ENCODE peak calls at places on chromosomes 12 and 14, in six cellular contexts. D, O, H, E, G and F are unnamed samples.

GRCh38 chr14:52279405-52279804 is 11.9 kb downstream of the PTGDR start:
- DNase-seq in E (peak; percentile 18), H (no peak), G (no peak), D (peak; percentile 63), O (no peak), F (peak; percentile 77)

GRCh38 chr14:59829941-59830734 is 40.4 kb downstream of the RTN1 start:
- DNase-seq in O (peak; percentile 48), D (no peak), H (no peak), E (peak; percentile 4), G (no peak), F (peak; percentile 44)

GRCh38 chr14:71166434-71166833 is 259.2 kb downstream of the PCNX1 start:
- DNase-seq in O (peak; percentile 86), D (peak; percentile 70), H (peak; percentile 98), E (no peak), G (peak; percentile 65), F (peak; percentile 79)

GRCh38 chr14:69324341-69324931 is 64.5 kb downstream of the GALNT16 start:
- DNase-seq in O (no peak), H (peak; percentile 56), E (no peak), G (no peak), D (no peak), F (no peak)

GRCh38 chr14:36701144-36701543 is 39.5 kb downstream of the PAX9 start:
- DNase-seq in G (no peak), H (no peak), O (no peak), E (no peak), D (no peak), F (no peak)

GRCh38 chr12:17278946-17279345 is 673.0 kb upstream of the LMO3 start:
- DNase-seq in H (no peak), G (no peak), D (no peak), E (no peak), O (peak; percentile 26), F (peak; percentile 39)

GRCh38 chr12:19288161-19288560 is 151.1 kb upstream of the AEBP2 start:
- DNase-seq in D (no peak), G (no peak), E (no peak), O (peak; percentile 38), H (no peak), F (no peak)

GRCh38 chr12:67388331-67389163 is 119.4 kb downstream of the CAND1 start:
- DNase-seq in O (peak; percentile 69), D (no peak), H (no peak), E (no peak), G (peak; percentile 17), F (peak; percentile 24)

GRCh38 chr12:92759634-92760268 is 57.0 kb downstream of the PLEKHG7 start:
- DNase-seq in D (peak; percentile 93), G (peak; percentile 45), O (no peak), H (peak; percentile 62), E (peak; percentile 29), F (peak; percentile 85)

GRCh38 chr14:69280746-69281291 is 20.9 kb downstream of the GALNT16 start:
- DNase-seq in O (no peak), H (no peak), D (no peak), E (no peak), G (no peak), F (no peak)

GRCh38 chr12:122459211-122459610 is 36.7 kb upstream of the CLIP1 start:
- DNase-seq in D (no peak), G (no peak), O (no peak), E (no peak), H (no peak), F (no peak)

GRCh38 chr12:111597731-111598636 is 1.1 kb downstream of the ATXN2 start:
- DNase-seq in H (peak; percentile 94), O (peak; percentile 70), E (peak; percentile 36), D (peak; percentile 28), G (peak; percentile 63), F (peak; percentile 30)

GRCh38 chr12:109759076-109759420 is 45.4 kb downstream of the FAM222A start:
- DNase-seq in O (no peak), D (no peak), G (no peak), H (no peak), E (no peak), F (no peak)

GRCh38 chr12:68094645-68095395 is 64.7 kb downstream of the IFNG start:
- DNase-seq in O (no peak), H (no peak), D (no peak), E (no peak), G (no peak), F (no peak)

GRCh38 chr12:19186722-19187661 is 57.5 kb downstream of the PLEKHA5 start:
- DNase-seq in E (no peak), D (peak; percentile 79), G (peak; percentile 69), O (peak; percentile 77), H (no peak), F (peak; percentile 68)

GRCh38 chr12:24630446-24630845 is 318.5 kb downstream of the BCAT1 start:
- DNase-seq in G (no peak), D (no peak), H (no peak), E (no peak), O (peak; percentile 22), F (no peak)

GRCh38 chr12:109538191-109538863 is 35.0 kb downstream of the MMAB start:
- DNase-seq in O (no peak), D (no peak), H (no peak), G (peak; percentile 38), E (no peak), F (no peak)

GRCh38 chr14:26887842-26888241 is 290.0 kb upstream of the NOVA1 start:
- DNase-seq in H (no peak), O (no peak), D (no peak), E (no peak), G (no peak), F (no peak)

GRCh38 chr14:30657606-30658163 is 35.6 kb downstream of the SCFD1 start:
- DNase-seq in E (no peak), O (peak; percentile 39), G (no peak), H (no peak), D (peak; percentile 29), F (peak; percentile 35)

GRCh38 chr14:47993883-47994282 is 318.5 kb upstream of the MDGA2 start:
- DNase-seq in E (no peak), H (no peak), G (no peak), D (no peak), O (no peak), F (no peak)

GRCh38 chr14:99093532-99094517 is 178.2 kb downstream of the BCL11B start:
- DNase-seq in E (no peak), D (no peak), G (no peak), O (peak; percentile 27), H (no peak), F (no peak)
- H2AFZ ChIP-seq in E (no peak overlapping the region), D (no peak overlapping the region), G (no peak overlapping the region), O (peak overlapping the region; percentile 95), H (no peak overlapping the region), F (no peak overlapping the region)

GRCh38 chr14:56813143-56813551 is 2.9 kb upstream of the OTX2 start:
- DNase-seq in O (peak; percentile 52), H (no peak), D (no peak), E (no peak), G (no peak), F (no peak)

GRCh38 chr14:56815301-56815700 is 5.0 kb upstream of the OTX2 start:
- DNase-seq in G (no peak), O (no peak), D (no peak), H (no peak), E (no peak), F (no peak)

GRCh38 chr14:56817396-56817921 is 7.2 kb upstream of the OTX2 start:
- DNase-seq in E (no peak), G (no peak), D (no peak), H (no peak), O (peak; percentile 62), F (no peak)

GRCh38 chr14:56814468-56815074 is 4.3 kb upstream of the OTX2 start:
- DNase-seq in G (no peak), H (no peak), O (peak; percentile 45), E (no peak), D (no peak), F (no peak)

DNA sequence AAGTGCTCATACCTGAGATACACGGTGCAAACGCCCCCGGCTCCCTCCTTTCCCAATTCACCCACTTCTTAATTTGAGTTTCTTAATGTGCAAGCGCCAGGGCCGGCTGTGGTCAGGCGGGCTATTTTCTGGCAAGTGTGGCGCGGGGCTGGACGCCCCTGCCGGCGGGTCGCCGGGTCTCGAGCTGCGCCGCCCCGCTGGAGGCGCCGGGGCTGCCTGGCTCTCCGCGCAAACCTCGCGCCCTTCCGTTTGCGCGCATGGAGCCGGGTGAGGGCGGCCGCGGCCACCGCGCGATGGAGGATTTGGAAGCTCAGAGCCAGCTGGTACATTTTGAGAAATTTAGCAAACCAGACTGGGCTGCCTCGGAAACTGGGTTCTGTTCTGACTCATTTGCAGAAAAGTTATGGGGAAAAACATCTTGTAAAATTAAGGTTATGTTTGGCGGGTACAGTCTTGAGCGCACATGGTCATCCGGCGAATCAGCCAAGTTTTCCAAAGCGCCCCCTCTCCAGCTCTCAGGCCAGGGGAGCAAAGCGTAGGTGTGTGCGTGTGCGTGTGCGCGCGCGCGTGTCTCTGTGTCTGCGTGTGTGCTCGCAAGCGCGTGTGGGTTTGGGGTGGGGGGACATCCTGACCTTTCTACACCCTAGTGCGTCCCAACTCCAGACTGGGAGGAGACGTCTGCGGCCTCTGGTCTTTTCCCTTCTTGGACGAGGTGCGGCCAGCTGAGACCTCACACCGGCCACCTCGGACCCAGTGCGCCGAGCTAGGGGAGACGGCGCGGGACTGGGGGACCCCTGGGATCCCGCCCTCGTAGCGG is 6.5 kb upstream of the OTX2 start:
- DNase-seq in O (peak; percentile 79), E (no peak), G (no peak), D (no peak), H (no peak), F (no peak)
- H3K27me3 ChIP-seq in O (peaks cover 99% of the 10 kb centered on the region), E (no peaks in the 10 kb centered on the region), G (peaks cover 98% of the 10 kb centered on the region), D (peaks cover 29% of the 10 kb centered on the region), H (peaks cover 61% of the 10 kb centered on the region), F (peaks cover 95% of the 10 kb centered on the region)

GRCh38 chr12:39372929-39373328 is 70.0 kb downstream of the KIF21A start:
- DNase-seq in E (no peak), H (no peak), O (no peak), D (no peak), G (no peak), F (peak; percentile 69)

GRCh38 chr12:39380090-39380489 is 62.8 kb downstream of the KIF21A start:
- DNase-seq in E (no peak), H (no peak), D (no peak), O (no peak), G (no peak), F (no peak)

GRCh38 chr12:39378346-39378745 is 64.6 kb downstream of the KIF21A start:
- DNase-seq in D (no peak), E (no peak), O (no peak), G (no peak), H (no peak), F (no peak)

GRCh38 chr12:39372204-39372925 is 70.6 kb downstream of the KIF21A start:
- DNase-seq in O (no peak), G (no peak), D (no peak), E (no peak), H (no peak), F (no peak)

DNA sequence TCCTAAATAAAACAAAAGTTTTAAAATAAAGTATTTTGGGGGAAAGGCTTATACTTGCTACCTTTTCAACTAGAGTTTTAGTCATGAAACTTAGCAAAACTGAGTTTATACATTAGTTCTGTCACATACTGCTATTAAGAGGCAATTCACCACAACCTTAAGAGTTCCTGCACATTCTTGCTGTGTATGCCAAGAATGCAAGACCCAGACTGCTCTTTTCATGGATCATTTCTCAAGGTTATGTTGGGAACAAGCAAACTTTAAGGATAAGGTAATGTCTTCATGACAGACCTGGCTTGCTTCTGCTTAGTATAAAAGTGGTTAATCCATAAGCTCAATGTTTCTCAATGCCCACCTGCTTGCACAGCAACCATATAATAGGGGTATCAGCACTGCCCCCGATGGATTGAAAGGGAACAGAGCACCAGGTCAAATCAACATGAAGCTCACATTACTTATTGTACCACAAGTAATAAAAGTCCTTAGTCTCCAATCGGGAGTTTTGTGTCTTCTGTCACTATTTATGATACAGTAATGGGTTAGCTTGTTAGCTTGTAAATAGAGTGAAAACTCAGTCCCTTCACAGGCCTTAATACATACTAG is 67.6 kb downstream of the KIF21A start:
- DNase-seq in H (no peak), E (no peak), D (no peak), G (no peak), O (peak; percentile 57), F (no peak)
- H2AFZ ChIP-seq in H (no peak overlapping the region), E (no peak overlapping the region), D (no peak overlapping the region), G (no peak overlapping the region), O (no peak overlapping the region), F (no peak overlapping the region)

GRCh38 chr12:120373683-120374082 is 4.7 kb upstream of the MSI1 start:
- DNase-seq in D (no peak), E (no peak), O (no peak), H (no peak), G (no peak), F (no peak)
- H3K27me3 ChIP-seq in D (peaks cover 45% of the 10 kb centered on the region), E (peaks cover 41% of the 10 kb centered on the region), O (peaks cover 39% of the 10 kb centered on the region), H (peaks cover 49% of the 10 kb centered on the region), G (peaks cover 29% of the 10 kb centered on the region), F (peaks cover 36% of the 10 kb centered on the region)